ENCODE peak calls at places on chromosomes 1 and 21, in four cellular contexts. One of them, this sample, is unnamed.

GRCh38 chr1:30412241-30413110 is 310.9 kb downstream of the MATN1 start:
- DNase-seq in A549: no peak
- DNase-seq in stimulated activated naive CD8-positive, alpha-beta T cell treated with anti-CD3 and anti-CD28 coated beads, Interleukin-15, Interleukin-2, amounts not matched to agents 100 U/mL and 50 U/mL, for 24 hours: no peak
- DNase-seq in stimulated activated CD8-positive, alpha-beta memory T cell treated with anti-CD3 and anti-CD28 coated beads, Interleukin-15, amount 100 ng/mL, for 1 hour: no peak
- DNase-seq in this sample: no peak

GRCh38 chr1:31799196-31799894 is 16.5 kb downstream of the SPOCD1 start:
- DNase-seq in stimulated activated CD8-positive, alpha-beta memory T cell treated with anti-CD3 and anti-CD28 coated beads, Interleukin-15, amount 100 ng/mL, for 1 hour: no peak
- DNase-seq in stimulated activated naive CD8-positive, alpha-beta T cell treated with anti-CD3 and anti-CD28 coated beads, Interleukin-15, Interleukin-2, amounts not matched to agents 100 U/mL and 50 U/mL, for 24 hours: no peak
- DNase-seq in A549: no peak
- DNase-seq in this sample: peak; percentile 48

GRCh38 chr1:1302006-1302430 is 5.7 kb downstream of the ACAP3 start:
- DNase-seq in stimulated activated naive CD8-positive, alpha-beta T cell treated with anti-CD3 and anti-CD28 coated beads, Interleukin-15, Interleukin-2, amounts not matched to agents 100 U/mL and 50 U/mL, for 24 hours: no peak
- DNase-seq in A549: no peak
- DNase-seq in stimulated activated CD8-positive, alpha-beta memory T cell treated with anti-CD3 and anti-CD28 coated beads, Interleukin-15, amount 100 ng/mL, for 1 hour: no peak
- DNase-seq in this sample: peak; percentile 46

GRCh38 chr1:41713557-41714327 is 205.0 kb downstream of the HIVEP3 start:
- DNase-seq in A549: peak; percentile 17
- DNase-seq in stimulated activated CD8-positive, alpha-beta memory T cell treated with anti-CD3 and anti-CD28 coated beads, Interleukin-15, amount 100 ng/mL, for 1 hour: no peak
- DNase-seq in stimulated activated naive CD8-positive, alpha-beta T cell treated with anti-CD3 and anti-CD28 coated beads, Interleukin-15, Interleukin-2, amounts not matched to agents 100 U/mL and 50 U/mL, for 24 hours: no peak
- DNase-seq in this sample: peak; percentile 78

GRCh38 chr1:201714542-201715276 is 114.2 kb upstream of the IPO9 start:
- DNase-seq in A549: peak; percentile 97
- DNase-seq in stimulated activated CD8-positive, alpha-beta memory T cell treated with anti-CD3 and anti-CD28 coated beads, Interleukin-15, amount 100 ng/mL, for 1 hour: no peak
- DNase-seq in stimulated activated naive CD8-positive, alpha-beta T cell treated with anti-CD3 and anti-CD28 coated beads, Interleukin-15, Interleukin-2, amounts not matched to agents 100 U/mL and 50 U/mL, for 24 hours: no peak
- DNase-seq in this sample: no peak

GRCh38 chr1:188065917-188066316 is 1237.2 kb downstream of the PLA2G4A start:
- DNase-seq in stimulated activated CD8-positive, alpha-beta memory T cell treated with anti-CD3 and anti-CD28 coated beads, Interleukin-15, amount 100 ng/mL, for 1 hour: no peak
- DNase-seq in A549: no peak
- DNase-seq in stimulated activated naive CD8-positive, alpha-beta T cell treated with anti-CD3 and anti-CD28 coated beads, Interleukin-15, Interleukin-2, amounts not matched to agents 100 U/mL and 50 U/mL, for 24 hours: no peak
- DNase-seq in this sample: no peak

GRCh38 chr1:84164567-84165021 is 20.5 kb downstream of the PRKACB start:
- DNase-seq in A549: no peak
- DNase-seq in stimulated activated CD8-positive, alpha-beta memory T cell treated with anti-CD3 and anti-CD28 coated beads, Interleukin-15, amount 100 ng/mL, for 1 hour: no peak
- DNase-seq in stimulated activated naive CD8-positive, alpha-beta T cell treated with anti-CD3 and anti-CD28 coated beads, Interleukin-15, Interleukin-2, amounts not matched to agents 100 U/mL and 50 U/mL, for 24 hours: no peak
- DNase-seq in this sample: no peak

GRCh38 chr1:79204774-79205173 is 198.2 kb upstream of the ADGRL4 start:
- DNase-seq in stimulated activated naive CD8-positive, alpha-beta T cell treated with anti-CD3 and anti-CD28 coated beads, Interleukin-15, Interleukin-2, amounts not matched to agents 100 U/mL and 50 U/mL, for 24 hours: no peak
- DNase-seq in stimulated activated CD8-positive, alpha-beta memory T cell treated with anti-CD3 and anti-CD28 coated beads, Interleukin-15, amount 100 ng/mL, for 1 hour: no peak
- DNase-seq in A549: no peak
- DNase-seq in this sample: no peak

GRCh38 chr1:93703649-93704048 is 22.0 kb upstream of the BCAR3 start:
- DNase-seq in stimulated activated naive CD8-positive, alpha-beta T cell treated with anti-CD3 and anti-CD28 coated beads, Interleukin-15, Interleukin-2, amounts not matched to agents 100 U/mL and 50 U/mL, for 24 hours: no peak
- DNase-seq in A549: peak; percentile 82
- DNase-seq in stimulated activated CD8-positive, alpha-beta memory T cell treated with anti-CD3 and anti-CD28 coated beads, Interleukin-15, amount 100 ng/mL, for 1 hour: no peak
- DNase-seq in this sample: no peak

GRCh38 chr1:197811769-197812168 is 36.5 kb upstream of the DENND1B start:
- DNase-seq in A549: no peak
- DNase-seq in stimulated activated naive CD8-positive, alpha-beta T cell treated with anti-CD3 and anti-CD28 coated beads, Interleukin-15, Interleukin-2, amounts not matched to agents 100 U/mL and 50 U/mL, for 24 hours: no peak
- DNase-seq in stimulated activated CD8-positive, alpha-beta memory T cell treated with anti-CD3 and anti-CD28 coated beads, Interleukin-15, amount 100 ng/mL, for 1 hour: no peak
- DNase-seq in this sample: no peak

GRCh38 chr21:32834825-32835224 is 63.3 kb upstream of the PAXBP1 start:
- DNase-seq in stimulated activated naive CD8-positive, alpha-beta T cell treated with anti-CD3 and anti-CD28 coated beads, Interleukin-15, Interleukin-2, amounts not matched to agents 100 U/mL and 50 U/mL, for 24 hours: no peak
- DNase-seq in A549: no peak
- DNase-seq in stimulated activated CD8-positive, alpha-beta memory T cell treated with anti-CD3 and anti-CD28 coated beads, Interleukin-15, amount 100 ng/mL, for 1 hour: no peak
- DNase-seq in this sample: peak; percentile 42

GRCh38 chr1:104463126-104463697 is 713.5 kb downstream of the AMY1C start:
- DNase-seq in stimulated activated CD8-positive, alpha-beta memory T cell treated with anti-CD3 and anti-CD28 coated beads, Interleukin-15, amount 100 ng/mL, for 1 hour: no peak
- DNase-seq in stimulated activated naive CD8-positive, alpha-beta T cell treated with anti-CD3 and anti-CD28 coated beads, Interleukin-15, Interleukin-2, amounts not matched to agents 100 U/mL and 50 U/mL, for 24 hours: no peak
- DNase-seq in A549: no peak
- DNase-seq in this sample: no peak

GRCh38 chr1:183198463-183198862 is 12.4 kb downstream of the LAMC2 start:
- DNase-seq in stimulated activated CD8-positive, alpha-beta memory T cell treated with anti-CD3 and anti-CD28 coated beads, Interleukin-15, amount 100 ng/mL, for 1 hour: no peak
- DNase-seq in stimulated activated naive CD8-positive, alpha-beta T cell treated with anti-CD3 and anti-CD28 coated beads, Interleukin-15, Interleukin-2, amounts not matched to agents 100 U/mL and 50 U/mL, for 24 hours: peak; percentile 14
- DNase-seq in A549: peak; percentile 24
- DNase-seq in this sample: no peak

GRCh38 chr1:204782118-204782700 is 88.5 kb upstream of the NFASC start:
- DNase-seq in A549: no peak
- DNase-seq in stimulated activated CD8-positive, alpha-beta memory T cell treated with anti-CD3 and anti-CD28 coated beads, Interleukin-15, amount 100 ng/mL, for 1 hour: no peak
- DNase-seq in stimulated activated naive CD8-positive, alpha-beta T cell treated with anti-CD3 and anti-CD28 coated beads, Interleukin-15, Interleukin-2, amounts not matched to agents 100 U/mL and 50 U/mL, for 24 hours: no peak
- DNase-seq in this sample: no peak

GRCh38 chr1:108049083-108049819 is 84.3 kb upstream of the VAV3 start:
- DNase-seq in stimulated activated CD8-positive, alpha-beta memory T cell treated with anti-CD3 and anti-CD28 coated beads, Interleukin-15, amount 100 ng/mL, for 1 hour: no peak
- DNase-seq in A549: peak; percentile 9
- DNase-seq in stimulated activated naive CD8-positive, alpha-beta T cell treated with anti-CD3 and anti-CD28 coated beads, Interleukin-15, Interleukin-2, amounts not matched to agents 100 U/mL and 50 U/mL, for 24 hours: peak; percentile 39
- DNase-seq in this sample: peak; percentile 42

GRCh38 chr1:217522280-217522679 is 108.6 kb downstream of the GPATCH2 start:
- DNase-seq in stimulated activated CD8-positive, alpha-beta memory T cell treated with anti-CD3 and anti-CD28 coated beads, Interleukin-15, amount 100 ng/mL, for 1 hour: no peak
- DNase-seq in A549: peak; percentile 14
- DNase-seq in stimulated activated naive CD8-positive, alpha-beta T cell treated with anti-CD3 and anti-CD28 coated beads, Interleukin-15, Interleukin-2, amounts not matched to agents 100 U/mL and 50 U/mL, for 24 hours: no peak
- DNase-seq in this sample: no peak

GRCh38 chr1:182143825-182144661 is 82.5 kb upstream of the ZNF648 start:
- DNase-seq in A549: no peak
- DNase-seq in stimulated activated CD8-positive, alpha-beta memory T cell treated with anti-CD3 and anti-CD28 coated beads, Interleukin-15, amount 100 ng/mL, for 1 hour: no peak
- DNase-seq in stimulated activated naive CD8-positive, alpha-beta T cell treated with anti-CD3 and anti-CD28 coated beads, Interleukin-15, Interleukin-2, amounts not matched to agents 100 U/mL and 50 U/mL, for 24 hours: no peak
- DNase-seq in this sample: peak; percentile 71

GRCh38 chr21:26966360-26966977 is 419 bp downstream of the ADAMTS5 start:
- DNase-seq in A549: no peak
- DNase-seq in stimulated activated naive CD8-positive, alpha-beta T cell treated with anti-CD3 and anti-CD28 coated beads, Interleukin-15, Interleukin-2, amounts not matched to agents 100 U/mL and 50 U/mL, for 24 hours: no peak
- DNase-seq in stimulated activated CD8-positive, alpha-beta memory T cell treated with anti-CD3 and anti-CD28 coated beads, Interleukin-15, amount 100 ng/mL, for 1 hour: no peak
- DNase-seq in this sample: no peak

GRCh38 chr1:10608690-10609089 is 133.9 kb downstream of the PEX14 start:
- DNase-seq in A549: no peak
- DNase-seq in stimulated activated CD8-positive, alpha-beta memory T cell treated with anti-CD3 and anti-CD28 coated beads, Interleukin-15, amount 100 ng/mL, for 1 hour: no peak
- DNase-seq in stimulated activated naive CD8-positive, alpha-beta T cell treated with anti-CD3 and anti-CD28 coated beads, Interleukin-15, Interleukin-2, amounts not matched to agents 100 U/mL and 50 U/mL, for 24 hours: no peak
- DNase-seq in this sample: peak; percentile 78

GRCh38 chr1:28365864-28366263 is 3.7 kb upstream of the PHACTR4 start:
- DNase-seq in A549: no peak
- DNase-seq in stimulated activated CD8-positive, alpha-beta memory T cell treated with anti-CD3 and anti-CD28 coated beads, Interleukin-15, amount 100 ng/mL, for 1 hour: no peak
- DNase-seq in stimulated activated naive CD8-positive, alpha-beta T cell treated with anti-CD3 and anti-CD28 coated beads, Interleukin-15, Interleukin-2, amounts not matched to agents 100 U/mL and 50 U/mL, for 24 hours: no peak
- DNase-seq in this sample: no peak

GRCh38 chr1:182299728-182300581 is 91.6 kb downstream of the GLUL start:
- DNase-seq in A549: no peak
- DNase-seq in stimulated activated naive CD8-positive, alpha-beta T cell treated with anti-CD3 and anti-CD28 coated beads, Interleukin-15, Interleukin-2, amounts not matched to agents 100 U/mL and 50 U/mL, for 24 hours: no peak
- DNase-seq in stimulated activated CD8-positive, alpha-beta memory T cell treated with anti-CD3 and anti-CD28 coated beads, Interleukin-15, amount 100 ng/mL, for 1 hour: no peak
- DNase-seq in this sample: peak; percentile 79

GRCh38 chr1:19029191-19030085 is 73.0 kb upstream of the IFFO2 start:
- DNase-seq in stimulated activated CD8-positive, alpha-beta memory T cell treated with anti-CD3 and anti-CD28 coated beads, Interleukin-15, amount 100 ng/mL, for 1 hour: no peak
- DNase-seq in A549: no peak
- DNase-seq in stimulated activated naive CD8-positive, alpha-beta T cell treated with anti-CD3 and anti-CD28 coated beads, Interleukin-15, Interleukin-2, amounts not matched to agents 100 U/mL and 50 U/mL, for 24 hours: no peak
- DNase-seq in this sample: no peak

GRCh38 chr21:27244796-27245195 is 277.9 kb upstream of the ADAMTS5 start:
- DNase-seq in stimulated activated naive CD8-positive, alpha-beta T cell treated with anti-CD3 and anti-CD28 coated beads, Interleukin-15, Interleukin-2, amounts not matched to agents 100 U/mL and 50 U/mL, for 24 hours: no peak
- DNase-seq in stimulated activated CD8-positive, alpha-beta memory T cell treated with anti-CD3 and anti-CD28 coated beads, Interleukin-15, amount 100 ng/mL, for 1 hour: no peak
- DNase-seq in A549: no peak
- DNase-seq in this sample: no peak

GRCh38 chr1:58084266-58084665 is 462.3 kb downstream of the OMA1 start:
- DNase-seq in stimulated activated CD8-positive, alpha-beta memory T cell treated with anti-CD3 and anti-CD28 coated beads, Interleukin-15, amount 100 ng/mL, for 1 hour: no peak
- DNase-seq in stimulated activated naive CD8-positive, alpha-beta T cell treated with anti-CD3 and anti-CD28 coated beads, Interleukin-15, Interleukin-2, amounts not matched to agents 100 U/mL and 50 U/mL, for 24 hours: no peak
- DNase-seq in A549: no peak
- DNase-seq in this sample: no peak

GRCh38 chr1:2432519-2432918 is 20.2 kb upstream of the PEX10 start:
- DNase-seq in A549: no peak
- DNase-seq in stimulated activated naive CD8-positive, alpha-beta T cell treated with anti-CD3 and anti-CD28 coated beads, Interleukin-15, Interleukin-2, amounts not matched to agents 100 U/mL and 50 U/mL, for 24 hours: no peak
- DNase-seq in stimulated activated CD8-positive, alpha-beta memory T cell treated with anti-CD3 and anti-CD28 coated beads, Interleukin-15, amount 100 ng/mL, for 1 hour: no peak
- DNase-seq in this sample: no peak

GRCh38 chr1:7535016-7535415 is 236.1 kb upstream of the VAMP3 start:
- DNase-seq in stimulated activated naive CD8-positive, alpha-beta T cell treated with anti-CD3 and anti-CD28 coated beads, Interleukin-15, Interleukin-2, amounts not matched to agents 100 U/mL and 50 U/mL, for 24 hours: no peak
- DNase-seq in stimulated activated CD8-positive, alpha-beta memory T cell treated with anti-CD3 and anti-CD28 coated beads, Interleukin-15, amount 100 ng/mL, for 1 hour: no peak
- DNase-seq in A549: no peak
- DNase-seq in this sample: no peak

GRCh38 chr1:54124472-54124871 is 28.3 kb downstream of the CDCP2 start:
- DNase-seq in stimulated activated naive CD8-positive, alpha-beta T cell treated with anti-CD3 and anti-CD28 coated beads, Interleukin-15, Interleukin-2, amounts not matched to agents 100 U/mL and 50 U/mL, for 24 hours: no peak
- DNase-seq in stimulated activated CD8-positive, alpha-beta memory T cell treated with anti-CD3 and anti-CD28 coated beads, Interleukin-15, amount 100 ng/mL, for 1 hour: no peak
- DNase-seq in A549: no peak
- DNase-seq in this sample: no peak

GRCh38 chr1:104785575-104786187 is 1036.0 kb downstream of the AMY1C start:
- DNase-seq in stimulated activated naive CD8-positive, alpha-beta T cell treated with anti-CD3 and anti-CD28 coated beads, Interleukin-15, Interleukin-2, amounts not matched to agents 100 U/mL and 50 U/mL, for 24 hours: no peak
- DNase-seq in A549: no peak
- DNase-seq in stimulated activated CD8-positive, alpha-beta memory T cell treated with anti-CD3 and anti-CD28 coated beads, Interleukin-15, amount 100 ng/mL, for 1 hour: no peak
- DNase-seq in this sample: no peak

GRCh38 chr1:116286541-116286971 is 86.5 kb upstream of the ATP1A1 start:
- DNase-seq in A549: no peak
- DNase-seq in stimulated activated naive CD8-positive, alpha-beta T cell treated with anti-CD3 and anti-CD28 coated beads, Interleukin-15, Interleukin-2, amounts not matched to agents 100 U/mL and 50 U/mL, for 24 hours: no peak
- DNase-seq in stimulated activated CD8-positive, alpha-beta memory T cell treated with anti-CD3 and anti-CD28 coated beads, Interleukin-15, amount 100 ng/mL, for 1 hour: no peak
- DNase-seq in this sample: peak; percentile 43

GRCh38 chr1:149846042-149846441 is 53.3 kb upstream of the BOLA1 start:
- DNase-seq in A549: no peak
- DNase-seq in stimulated activated naive CD8-positive, alpha-beta T cell treated with anti-CD3 and anti-CD28 coated beads, Interleukin-15, Interleukin-2, amounts not matched to agents 100 U/mL and 50 U/mL, for 24 hours: no peak
- DNase-seq in stimulated activated CD8-positive, alpha-beta memory T cell treated with anti-CD3 and anti-CD28 coated beads, Interleukin-15, amount 100 ng/mL, for 1 hour: no peak
- DNase-seq in this sample: no peak

GRCh38 chr1:72524021-72524420 is 241.7 kb upstream of the NEGR1 start:
- DNase-seq in A549: no peak
- DNase-seq in stimulated activated naive CD8-positive, alpha-beta T cell treated with anti-CD3 and anti-CD28 coated beads, Interleukin-15, Interleukin-2, amounts not matched to agents 100 U/mL and 50 U/mL, for 24 hours: no peak
- DNase-seq in stimulated activated CD8-positive, alpha-beta memory T cell treated with anti-CD3 and anti-CD28 coated beads, Interleukin-15, amount 100 ng/mL, for 1 hour: no peak
- DNase-seq in this sample: peak; percentile 74

GRCh38 chr1:155717041-155717440 is 28.1 kb downstream of the DAP3 start:
- DNase-seq in stimulated activated CD8-positive, alpha-beta memory T cell treated with anti-CD3 and anti-CD28 coated beads, Interleukin-15, amount 100 ng/mL, for 1 hour: no peak
- DNase-seq in stimulated activated naive CD8-positive, alpha-beta T cell treated with anti-CD3 and anti-CD28 coated beads, Interleukin-15, Interleukin-2, amounts not matched to agents 100 U/mL and 50 U/mL, for 24 hours: no peak
- DNase-seq in A549: no peak
- DNase-seq in this sample: no peak